ENCODE peak calls at places on chromosome 3, in five cellular contexts. A is AG09319, Q is Right ventricle myocardium superior, Y is body of pancreas, W is nephron progenitor cell. D is an unnamed sample.

GRCh38 chr3:28224430-28224829 is 17.0 kb upstream of the CMC1 start:
- DNase-seq in A (no peak), Q (no peak), Y (no peak), W (no peak), D (no peak)

GRCh38 chr3:49017229-49017615 is 1.2 kb downstream of the DALRD3 start:
- DNase-seq in A (no peak), Q (no peak), Y (no peak), W (no peak), D (no peak)

GRCh38 chr3:136186850-136187249 is 9.3 kb downstream of the MSL2 start:
- DNase-seq in A (no peak), Q (no peak), Y (no peak), W (no peak), D (no peak)

GRCh38 chr3:72171946-72172345 is 387.0 kb upstream of the PROK2 start:
- DNase-seq in A (no peak), Q (peak), Y (no peak), W (no peak), D (no peak)

GRCh38 chr3:11060500-11061251 is 68.1 kb downstream of the SLC6A1 start:
- DNase-seq in A (no peak), Q (peak), Y (peak), W (peak), D (peak)

GRCh38 chr3:167913218-167913902 is 177.8 kb downstream of the SERPINI1 start:
- DNase-seq in A (no peak), Q (no peak), Y (no peak), W (peak), D (no peak)

GRCh38 chr3:102896851-102897621 is 462.2 kb downstream of the ZPLD1 start:
- DNase-seq in A (no peak), Q (no peak), Y (no peak), W (no peak), D (no peak)

GRCh38 chr3:52450489-52451236 is 3.2 kb downstream of the TNNC1 start:
- DNase-seq in A (no peak), Q (peak), Y (no peak), W (no peak), D (no peak)

GRCh38 chr3:141000027-141000663 is 51.0 kb upstream of the SPSB4 start:
- DNase-seq in A (peak), Q (peak), Y (peak), W (peak), D (no peak)

D was measured in GOT3.